ENCODE peak calls at places on chromosomes 11 and 22, in six cellular contexts. One of them, this sample, is unnamed. For H3K4me1 and H3K9me3, the result is how much of the 10 kb centered on the place peaks cover.

GRCh38 chr11:12016246-12016645 is 7.8 kb upstream of the DKK3 start:
- DNase-seq in IMR-90: no peak
- DNase-seq in heart left ventricle: no peak
- DNase-seq in fibroblast of lung: no peak
- DNase-seq in psoas muscle: no peak
- DNase-seq in neural progenitor cell: no peak
- DNase-seq in this sample: no peak

GRCh38 chr11:60912851-60913550 is 957 bp upstream of the TMEM109 start:
- DNase-seq in fibroblast of lung: no peak
- DNase-seq in neural progenitor cell: peak
- DNase-seq in IMR-90: no peak
- DNase-seq in psoas muscle: no peak
- DNase-seq in heart left ventricle: no peak
- DNase-seq in this sample: no peak

GRCh38 chr11:8830641-8831040 is 80.3 kb upstream of the AKIP1 start:
- DNase-seq in IMR-90: no peak
- DNase-seq in heart left ventricle: no peak
- DNase-seq in neural progenitor cell: no peak
- DNase-seq in psoas muscle: no peak
- DNase-seq in fibroblast of lung: no peak
- DNase-seq in this sample: no peak

GRCh38 chr11:13826505-13827278 is 135.8 kb upstream of the SPON1 start:
- DNase-seq in neural progenitor cell: no peak
- DNase-seq in IMR-90: no peak
- DNase-seq in fibroblast of lung: peak
- DNase-seq in heart left ventricle: no peak
- DNase-seq in psoas muscle: no peak
- DNase-seq in this sample: no peak

GRCh38 chr22:17199131-17199731 is 20.0 kb downstream of the ADA2 start:
- DNase-seq in psoas muscle: peak
- DNase-seq in IMR-90: peak
- DNase-seq in heart left ventricle: peak
- DNase-seq in fibroblast of lung: peak
- DNase-seq in neural progenitor cell: peak
- DNase-seq in this sample: no peak

GRCh38 chr11:124470516-124471231 is 25.2 kb upstream of the OR8B8 start:
- DNase-seq in fibroblast of lung: no peak
- DNase-seq in neural progenitor cell: no peak
- DNase-seq in IMR-90: no peak
- DNase-seq in psoas muscle: no peak
- DNase-seq in heart left ventricle: peak
- DNase-seq in this sample: no peak

GRCh38 chr11:31645747-31646146 is 136.2 kb downstream of the ELP4 start:
- DNase-seq in neural progenitor cell: no peak
- DNase-seq in fibroblast of lung: peak
- DNase-seq in psoas muscle: no peak
- DNase-seq in IMR-90: peak
- DNase-seq in heart left ventricle: no peak
- DNase-seq in this sample: no peak

GRCh38 chr11:88297320-88298263 is 39.9 kb downstream of the CTSC start:
- DNase-seq in fibroblast of lung: peak
- DNase-seq in heart left ventricle: no peak
- DNase-seq in neural progenitor cell: no peak
- DNase-seq in psoas muscle: no peak
- DNase-seq in IMR-90: no peak
- DNase-seq in this sample: no peak

GRCh38 chr11:17599460-17599925 is 52.4 kb downstream of the OTOG start:
- DNase-seq in psoas muscle: no peak
- DNase-seq in fibroblast of lung: no peak
- DNase-seq in IMR-90: no peak
- DNase-seq in neural progenitor cell: no peak
- DNase-seq in heart left ventricle: no peak
- DNase-seq in this sample: no peak

GRCh38 chr22:46812034-46812605 is 49.7 kb downstream of the TBC1D22A start:
- DNase-seq in fibroblast of lung: no peak
- DNase-seq in neural progenitor cell: no peak
- DNase-seq in heart left ventricle: no peak
- DNase-seq in psoas muscle: no peak
- DNase-seq in IMR-90: no peak
- DNase-seq in this sample: no peak

GRCh38 chr11:36405585-36406367 is 104.3 kb downstream of the TRAF6 start:
- DNase-seq in neural progenitor cell: no peak
- DNase-seq in heart left ventricle: no peak
- DNase-seq in fibroblast of lung: no peak
- DNase-seq in IMR-90: no peak
- DNase-seq in psoas muscle: no peak
- DNase-seq in this sample: no peak

GRCh38 chr11:88478136-88478785 is 140.7 kb upstream of the CTSC start:
- DNase-seq in IMR-90: peak
- DNase-seq in fibroblast of lung: no peak
- DNase-seq in neural progenitor cell: no peak
- DNase-seq in heart left ventricle: no peak
- DNase-seq in psoas muscle: no peak
- DNase-seq in this sample: no peak

GRCh38 chr22:30610299-30610698 is 3.3 kb downstream of the TCN2 start:
- DNase-seq in neural progenitor cell: no peak
- DNase-seq in heart left ventricle: no peak
- DNase-seq in fibroblast of lung: no peak
- DNase-seq in psoas muscle: peak
- DNase-seq in IMR-90: no peak
- DNase-seq in this sample: no peak

GRCh38 chr11:100619484-100619883 is 67.6 kb upstream of the ARHGAP42 start:
- DNase-seq in neural progenitor cell: no peak
- DNase-seq in heart left ventricle: no peak
- DNase-seq in psoas muscle: no peak
- DNase-seq in IMR-90: peak
- DNase-seq in fibroblast of lung: peak
- DNase-seq in this sample: no peak

GRCh38 chr11:119339581-119340334 is 925 bp downstream of the C1QTNF5 start:
- DNase-seq in heart left ventricle: peak
- DNase-seq in psoas muscle: peak
- DNase-seq in fibroblast of lung: peak
- DNase-seq in neural progenitor cell: peak
- DNase-seq in IMR-90: no peak
- DNase-seq in this sample: no peak

GRCh38 chr11:93477684-93478234 is 65.4 kb downstream of the SMCO4 start:
- DNase-seq in IMR-90: peak
- DNase-seq in neural progenitor cell: peak
- DNase-seq in psoas muscle: no peak
- DNase-seq in heart left ventricle: no peak
- DNase-seq in fibroblast of lung: peak
- DNase-seq in this sample: no peak

GRCh38 chr11:69297225-69297925 is 3.4 kb downstream of the MYEOV start:
- DNase-seq in heart left ventricle: peak
- DNase-seq in psoas muscle: peak
- DNase-seq in neural progenitor cell: peak
- DNase-seq in fibroblast of lung: peak
- DNase-seq in IMR-90: peak
- DNase-seq in this sample: peak

GRCh38 chr11:15208570-15209222 is 94.0 kb downstream of the INSC start:
- DNase-seq in fibroblast of lung: peak
- DNase-seq in heart left ventricle: peak
- DNase-seq in IMR-90: peak
- DNase-seq in neural progenitor cell: peak
- DNase-seq in psoas muscle: peak
- DNase-seq in this sample: peak

GRCh38 chr11:35786918-35787557 is 124.5 kb downstream of the TRIM44 start:
- DNase-seq in fibroblast of lung: peak
- DNase-seq in IMR-90: peak
- DNase-seq in psoas muscle: no peak
- DNase-seq in heart left ventricle: no peak
- DNase-seq in neural progenitor cell: no peak
- DNase-seq in this sample: no peak

GRCh38 chr22:37275134-37275533 is 7.2 kb upstream of the CYTH4 start:
- DNase-seq in psoas muscle: no peak
- DNase-seq in fibroblast of lung: no peak
- DNase-seq in heart left ventricle: no peak
- DNase-seq in IMR-90: no peak
- DNase-seq in neural progenitor cell: no peak
- DNase-seq in this sample: no peak

GRCh38 chr11:130601141-130601540 is 152.7 kb downstream of the ADAMTS15 start:
- DNase-seq in neural progenitor cell: peak
- DNase-seq in heart left ventricle: peak
- DNase-seq in IMR-90: peak
- DNase-seq in psoas muscle: peak
- DNase-seq in fibroblast of lung: peak
- DNase-seq in this sample: no peak

GRCh38 chr11:74579577-74580270 is 12.7 kb upstream of the POLD3 start:
- DNase-seq in IMR-90: no peak
- DNase-seq in heart left ventricle: no peak
- DNase-seq in neural progenitor cell: no peak
- DNase-seq in fibroblast of lung: no peak
- DNase-seq in psoas muscle: no peak
- DNase-seq in this sample: no peak

GRCh38 chr22:43890901-43891331 is 897 bp downstream of the PNPLA5 start:
- DNase-seq in heart left ventricle: no peak
- DNase-seq in psoas muscle: no peak
- DNase-seq in fibroblast of lung: peak
- DNase-seq in neural progenitor cell: no peak
- DNase-seq in IMR-90: peak
- DNase-seq in this sample: no peak

GRCh38 chr11:117871160-117871559 is 5.3 kb downstream of the FXYD6 start:
- DNase-seq in fibroblast of lung: no peak
- DNase-seq in neural progenitor cell: no peak
- DNase-seq in IMR-90: no peak
- DNase-seq in psoas muscle: no peak
- DNase-seq in heart left ventricle: no peak
- DNase-seq in this sample: no peak

GRCh38 chr11:58576792-58577440 is 1.3 kb upstream of the LPXN start:
- DNase-seq in neural progenitor cell: no peak
- DNase-seq in fibroblast of lung: peak
- DNase-seq in psoas muscle: no peak
- DNase-seq in IMR-90: peak
- DNase-seq in heart left ventricle: no peak
- DNase-seq in this sample: no peak

GRCh38 chr22:39529487-39529851 is 3.1 kb downstream of the RPS19BP1 start:
- DNase-seq in neural progenitor cell: no peak
- DNase-seq in fibroblast of lung: no peak
- DNase-seq in heart left ventricle: no peak
- DNase-seq in IMR-90: no peak
- DNase-seq in psoas muscle: no peak
- DNase-seq in this sample: no peak
- H3K4me3 ChIP-seq in neural progenitor cell: no peak
- H3K4me3 ChIP-seq in fibroblast of lung: no peak
- H3K4me3 ChIP-seq in heart left ventricle: peak
- H3K4me3 ChIP-seq in IMR-90: no peak
- H3K4me3 ChIP-seq in psoas muscle: peak
- H3K4me3 ChIP-seq in this sample: no peak

GRCh38 chr22:45332001-45332400 is 22.3 kb downstream of the FAM118A start:
- DNase-seq in neural progenitor cell: no peak
- DNase-seq in IMR-90: no peak
- DNase-seq in fibroblast of lung: no peak
- DNase-seq in heart left ventricle: no peak
- DNase-seq in psoas muscle: no peak
- DNase-seq in this sample: no peak
- H3K4me1 ChIP-seq in neural progenitor cell: under half
- H3K4me1 ChIP-seq in IMR-90: under half
- H3K4me1 ChIP-seq in fibroblast of lung: under half
- H3K4me1 ChIP-seq in heart left ventricle: under half
- H3K4me1 ChIP-seq in psoas muscle: half or more
- H3K4me1 ChIP-seq in this sample: under half

DNA sequence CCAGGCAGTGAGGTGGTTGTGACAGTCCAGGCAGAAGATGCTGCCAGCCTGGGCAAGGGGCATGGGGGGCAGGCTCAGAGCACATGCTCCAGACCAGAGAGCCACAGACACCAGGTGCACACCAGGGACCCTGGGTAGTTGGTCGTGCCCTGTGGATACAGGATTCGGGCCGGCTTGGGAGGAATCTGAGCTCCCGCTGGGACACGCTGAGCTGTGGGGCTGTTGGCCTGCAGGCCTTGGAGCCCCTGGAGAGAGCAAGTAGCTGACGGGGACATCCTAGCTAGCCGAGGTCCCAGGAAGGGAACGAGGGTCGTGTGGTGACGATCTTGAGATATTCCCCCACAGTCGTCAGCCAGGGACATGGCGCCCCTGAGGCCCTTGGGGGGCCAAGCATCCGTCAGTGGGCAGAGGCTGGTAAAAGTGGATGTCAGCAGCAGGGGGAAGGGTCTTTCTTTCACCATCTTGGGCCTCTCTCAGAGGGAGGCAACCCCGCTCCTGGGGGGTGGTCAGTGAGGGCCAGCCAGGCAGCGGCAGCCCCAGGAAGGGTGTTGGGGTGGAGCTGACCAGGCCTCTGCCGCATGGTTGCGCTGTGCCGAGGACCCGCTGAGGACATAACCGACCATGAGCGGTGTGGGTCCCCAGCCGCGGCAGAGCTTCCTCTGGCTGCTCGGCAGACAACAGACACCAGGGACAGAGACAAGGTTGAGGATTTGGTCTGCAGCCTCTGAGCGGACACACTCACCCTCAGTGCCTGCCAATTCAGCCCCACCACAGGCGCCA is 44.0 kb downstream of the CDKN1C start:
- DNase-seq in IMR-90: no peak
- DNase-seq in psoas muscle: no peak
- DNase-seq in neural progenitor cell: no peak
- DNase-seq in heart left ventricle: no peak
- DNase-seq in fibroblast of lung: no peak
- DNase-seq in this sample: no peak
- H3K9me3 ChIP-seq in IMR-90: under half
- H3K9me3 ChIP-seq in psoas muscle: under half
- H3K9me3 ChIP-seq in neural progenitor cell: under half
- H3K9me3 ChIP-seq in heart left ventricle: under half
- H3K9me3 ChIP-seq in fibroblast of lung: under half
- H3K9me3 ChIP-seq in this sample: under half

DNA sequence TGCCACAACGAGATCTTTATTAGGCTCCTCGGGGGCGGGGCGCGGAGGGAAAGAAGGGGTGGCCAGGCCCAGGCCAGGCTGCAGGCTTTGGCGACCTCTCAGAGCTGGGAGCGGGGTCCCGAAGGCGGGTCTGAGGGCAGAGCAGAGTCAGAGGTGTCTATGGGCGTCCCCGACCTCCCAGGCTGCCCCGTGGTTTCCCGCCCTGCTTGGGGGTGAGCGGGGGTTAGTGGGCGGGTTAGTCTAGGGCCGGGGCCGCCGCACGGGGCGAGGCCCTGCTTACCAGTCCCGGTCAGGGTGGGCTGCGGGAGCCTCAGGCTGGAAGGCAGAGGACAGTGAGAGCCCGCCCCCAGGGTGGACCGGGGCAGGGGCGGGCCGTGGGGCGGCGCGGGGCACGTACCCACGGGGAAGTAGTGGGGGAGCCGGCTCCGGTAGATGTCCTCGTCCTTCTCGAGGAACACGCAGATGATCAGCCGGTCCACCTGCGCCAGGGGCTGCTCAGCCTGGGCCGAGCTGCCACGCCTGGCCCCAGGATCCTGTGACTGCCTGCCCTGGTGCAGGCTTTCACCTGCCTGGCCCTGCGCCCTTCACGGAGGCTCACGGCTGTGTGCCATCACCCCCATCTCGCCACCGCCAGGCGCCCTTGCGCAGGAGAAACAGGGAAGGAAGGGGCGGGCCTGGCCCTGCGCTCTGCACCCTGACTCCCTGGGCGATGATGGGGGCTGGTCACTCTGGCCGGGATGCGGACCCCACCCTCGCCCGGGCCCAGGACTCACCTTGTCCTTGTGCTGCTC is 12.5 kb downstream of the OTUB1 start:
- DNase-seq in IMR-90: no peak
- DNase-seq in heart left ventricle: no peak
- DNase-seq in psoas muscle: no peak
- DNase-seq in fibroblast of lung: no peak
- DNase-seq in neural progenitor cell: peak
- DNase-seq in this sample: no peak
- H3K4me3 ChIP-seq in IMR-90: no peak
- H3K4me3 ChIP-seq in heart left ventricle: peak
- H3K4me3 ChIP-seq in psoas muscle: peak
- H3K4me3 ChIP-seq in fibroblast of lung: no peak
- H3K4me3 ChIP-seq in neural progenitor cell: peak
- H3K4me3 ChIP-seq in this sample: no peak

This sample was measured in CD4-positive, CD25-positive, alpha-beta regulatory T cell.